ENCODE peak calls at places on chromosomes 2 and 18, in four cellular contexts. I is K562, D is GM12878, F is H1. O is an unnamed sample.

GRCh38 chr18:79525556-79526467 is 130.1 kb downstream of the NFATC1 start:
- DNase-seq in I (no peak), D (no peak), F (peak), O (no peak)

GRCh38 chr2:180314086-180314485 is 307.0 kb upstream of the CWC22 start:
- DNase-seq in I (no peak), D (no peak), F (no peak), O (no peak)

GRCh38 chr2:28608829-28609400 is 113.1 kb downstream of the PLB1 start:
- DNase-seq in I (no peak), D (no peak), F (no peak), O (no peak)

GRCh38 chr2:181178823-181179412 is 198.5 kb downstream of the UBE2E3 start:
- DNase-seq in I (peak), D (no peak), F (no peak), O (peak)

GRCh38 chr2:31197669-31198068 is 19.6 kb downstream of the CAPN14 start:
- DNase-seq in I (no peak), D (no peak), F (no peak), O (no peak)

GRCh38 chr2:96345868-96346452 is 10.4 kb downstream of the NCAPH start:
- DNase-seq in I (no peak), D (no peak), F (no peak), O (no peak)

GRCh38 chr2:39581866-39582265 is 83.9 kb upstream of the TMEM178A start:
- DNase-seq in I (no peak), D (no peak), F (no peak), O (no peak)

GRCh38 chr18:4250141-4250540 is 205.0 kb downstream of the DLGAP1 start:
- DNase-seq in I (no peak), D (no peak), F (no peak), O (no peak)

GRCh38 chr2:222613715-222614331 is 42.1 kb downstream of the FARSB start:
- DNase-seq in I (peak), D (no peak), F (no peak), O (peak)

GRCh38 chr2:168851674-168852320 is 38.4 kb downstream of the SPC25 start:
- DNase-seq in I (peak), D (no peak), F (no peak), O (peak)
- TF ChIP-seq CEBPB in I (no peak), D (no peak), F (no peak), O (no peak)

DNA sequence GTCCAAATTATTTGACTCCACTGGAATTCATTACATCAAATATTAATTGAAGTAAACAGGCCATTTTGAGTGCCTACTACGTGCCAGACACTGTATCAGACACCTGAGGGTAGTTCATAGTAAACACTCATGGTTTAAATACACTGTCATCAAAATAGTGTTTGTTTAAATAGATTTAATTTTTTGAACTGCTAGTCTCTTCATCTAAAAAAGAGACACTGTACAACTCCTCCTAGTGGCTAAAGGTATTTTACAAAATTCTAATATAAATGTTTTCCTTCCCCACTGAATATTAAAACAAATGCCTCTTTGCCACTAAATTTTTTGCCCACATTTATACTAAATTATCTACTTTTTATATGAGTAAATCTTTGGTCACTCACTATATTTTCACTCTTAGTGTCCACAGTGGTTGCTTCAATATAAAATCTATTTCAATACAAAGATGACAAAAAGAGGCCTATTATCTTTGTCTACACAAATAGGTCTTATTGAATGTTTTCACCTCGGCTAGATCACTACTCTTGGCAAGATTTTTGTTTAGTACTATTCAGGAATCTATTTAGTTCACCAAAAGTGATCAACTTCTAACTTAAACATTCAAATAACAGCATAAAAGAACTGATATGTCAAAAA is 122.1 kb downstream of the TMEM247 start:
- DNase-seq in I (no peak), D (no peak), F (no peak), O (no peak)
- TF ChIP-seq EGR1 in I (no peak), D (no peak), F (no peak), O (no peak)

GRCh38 chr2:24048662-24049484 is 668 bp upstream of the FKBP1B start:
- DNase-seq in I (no peak), D (no peak), F (no peak), O (peak)

GRCh38 chr2:24046599-24046929 is 627 bp downstream of the WDCP start:
- DNase-seq in I (no peak), D (no peak), F (no peak), O (no peak)

GRCh38 chr2:24045511-24046508 is 1.4 kb downstream of the WDCP start:
- DNase-seq in I (no peak), D (no peak), F (no peak), O (no peak)

GRCh38 chr2:24047703-24048033 is 477 bp upstream of the WDCP start:
- DNase-seq in I (no peak), D (no peak), F (peak), O (no peak)

GRCh38 chr2:24046930-24047702 is at the start of gene WDCP:
- DNase-seq in I (peak), D (peak), F (peak), O (peak)
- TF ChIP-seq POLR2A in I (peak), D (peak), F (peak), O (peak)

DNA sequence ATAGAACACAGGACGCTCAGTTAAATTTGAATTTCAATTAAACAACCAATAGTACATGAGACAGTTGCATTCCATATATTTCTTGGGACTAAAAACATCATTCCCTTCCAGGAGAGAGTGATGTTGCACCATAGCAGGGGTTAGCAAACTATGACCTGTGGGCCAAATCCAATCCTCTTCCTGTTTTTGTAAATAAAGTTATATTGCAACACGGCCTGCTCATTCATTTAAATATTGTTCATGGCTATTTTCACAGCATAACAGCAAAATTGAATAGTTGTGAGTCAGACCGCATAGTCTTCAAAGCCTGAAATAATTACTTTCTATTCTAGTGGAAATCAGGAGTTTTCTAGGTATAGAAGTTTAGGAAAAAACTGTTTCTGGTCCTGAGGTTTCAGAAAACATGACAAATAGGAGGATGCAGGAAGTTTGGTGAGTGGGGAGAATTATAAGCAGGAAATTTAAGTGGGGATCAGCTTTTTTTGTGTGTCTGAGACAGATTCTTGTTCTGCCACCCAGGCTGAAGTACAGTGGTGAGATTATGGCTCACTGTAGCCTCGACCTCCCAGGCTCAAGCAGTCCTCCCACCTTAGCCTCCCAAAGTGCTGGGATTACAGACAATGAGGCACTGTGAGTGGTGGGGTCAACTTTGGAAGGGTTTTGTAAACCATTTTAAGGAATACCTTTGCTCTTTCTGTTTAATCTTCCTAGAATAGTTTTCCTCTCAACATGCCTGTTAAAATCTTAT is 131.5 kb downstream of the SOCS6 start:
- DNase-seq in I (no peak), D (no peak), F (no peak), O (no peak)
- TF ChIP-seq CEBPB in I (peak), D (no peak), F (no peak), O (no peak)

GRCh38 chr2:65450395-65450794 is 18.0 kb upstream of the SPRED2 start:
- DNase-seq in I (no peak), D (no peak), F (no peak), O (no peak)
- TF ChIP-seq EGR1 in I (no peak), D (no peak), F (no peak), O (no peak)

GRCh38 chr2:197453914-197454398 is 604 bp downstream of the COQ10B start:
- DNase-seq in I (peak), D (peak), F (no peak), O (peak)
- TF ChIP-seq POLR2A in I (peak), D (no peak), F (no peak), O (no peak)

GRCh38 chr2:17086990-17087389 is 421.4 kb upstream of the CYRIA start:
- DNase-seq in I (no peak), D (no peak), F (no peak), O (no peak)
- TF ChIP-seq CEBPB in I (no peak), D (no peak), F (no peak), O (no peak)

GRCh38 chr2:228657807-228658402 is 476.4 kb upstream of the SPHKAP start:
- DNase-seq in I (no peak), D (peak), F (no peak), O (peak)
- TF ChIP-seq EGR1 in I (no peak), D (no peak), F (no peak), O (no peak)

O was measured in HCT116.